ENCODE peak calls at places on chromosomes 6 and 20, in ten cellular contexts. M, Z, L, N, F, S, A, U, P and X are unnamed samples.

GRCh38 chr6:52227495-52227894 is 16.8 kb downstream of the IL17F start:
- DNase-seq in U (no peak), S (no peak), P (peak), Z (no peak), L (no peak), F (no peak), M (no peak), A (no peak), N (no peak), X (no peak)

GRCh38 chr6:45044086-45044485 is 284.0 kb upstream of the RUNX2 start:
- DNase-seq in S (no peak), N (no peak), P (no peak), F (no peak), Z (no peak), L (no peak), A (no peak), M (no peak), U (no peak), X (no peak)

GRCh38 chr20:8940311-8940710 is 128.6 kb upstream of the PLCB4 start:
- DNase-seq in M (peak), L (no peak), N (no peak), F (no peak), S (no peak), P (no peak), U (no peak), A (no peak), Z (no peak), X (no peak)

GRCh38 chr6:44229376-44230033 is 6.1 kb downstream of the SLC29A1 start:
- DNase-seq in A (peak), P (no peak), N (no peak), Z (no peak), L (no peak), S (peak), F (no peak), M (no peak), U (no peak), X (no peak)

GRCh38 chr20:5522422-5522821 is 205.7 kb upstream of the PROKR2 start:
- DNase-seq in F (no peak), P (no peak), Z (no peak), L (no peak), N (no peak), U (no peak), S (no peak), M (no peak), A (no peak), X (no peak)

GRCh38 chr6:114100421-114100820 is 129.5 kb upstream of the HDAC2 start:
- DNase-seq in M (peak), L (no peak), P (peak), U (no peak), S (no peak), N (no peak), A (no peak), Z (peak), F (no peak), X (no peak)

GRCh38 chr6:87482382-87482781 is 9.6 kb downstream of the SLC35A1 start:
- DNase-seq in Z (no peak), L (no peak), A (no peak), P (no peak), M (no peak), F (no peak), N (no peak), S (no peak), U (no peak), X (no peak)

GRCh38 chr20:48689388-48689787 is 138.4 kb downstream of the PREX1 start:
- DNase-seq in L (no peak), S (no peak), P (no peak), Z (no peak), U (no peak), A (no peak), N (no peak), M (no peak), F (no peak), X (no peak)

GRCh38 chr6:170028629-170029345 is 262.1 kb downstream of the DLL1 start:
- DNase-seq in M (no peak), L (no peak), U (peak), N (no peak), A (no peak), Z (no peak), S (no peak), F (no peak), P (no peak), X (peak)

GRCh38 chr6:17331238-17331637 is 50.1 kb downstream of the RBM24 start:
- DNase-seq in P (no peak), L (no peak), A (no peak), F (no peak), U (no peak), Z (no peak), M (no peak), S (no peak), N (no peak), X (no peak)

GRCh38 chr20:49259284-49259683 is 18.6 kb downstream of the ZNFX1 start:
- DNase-seq in Z (no peak), P (no peak), M (no peak), F (no peak), A (no peak), L (no peak), N (no peak), U (no peak), S (no peak), X (no peak)

GRCh38 chr6:29653452-29654038 is 3.3 kb upstream of the MOG start:
- DNase-seq in L (peak), M (peak), U (no peak), P (peak), F (peak), N (peak), Z (peak), S (peak), A (no peak), X (no peak)

GRCh38 chr6:89251170-89251569 is 34.0 kb upstream of the GABRR1 start:
- DNase-seq in F (no peak), M (no peak), L (peak), A (no peak), P (no peak), Z (no peak), U (no peak), N (no peak), S (no peak), X (no peak)

GRCh38 chr6:149212202-149212601 is 105.3 kb upstream of the TAB2 start:
- DNase-seq in U (no peak), S (no peak), M (peak), Z (no peak), P (peak), L (no peak), N (no peak), A (no peak), F (no peak), X (no peak)

GRCh38 chr6:31775184-31775583 is 1.9 kb downstream of the VWA7 start:
- DNase-seq in F (no peak), S (no peak), U (no peak), M (no peak), N (no peak), P (no peak), A (no peak), Z (no peak), L (no peak), X (no peak)

GRCh38 chr6:125066964-125067363 is 86.6 kb upstream of the TPD52L1 start:
- DNase-seq in Z (no peak), U (no peak), S (no peak), L (peak), A (no peak), P (peak), N (no peak), F (peak), M (peak), X (no peak)

GRCh38 chr6:7636151-7636550 is 46.2 kb downstream of the SNRNP48 start:
- DNase-seq in L (no peak), U (no peak), S (no peak), N (no peak), F (peak), M (peak), P (no peak), Z (no peak), A (no peak), X (no peak)

GRCh38 chr20:37492945-37493344 is 28.1 kb upstream of the NNAT start:
- DNase-seq in A (no peak), M (no peak), P (no peak), U (no peak), L (no peak), Z (no peak), N (no peak), S (no peak), F (no peak), X (no peak)

GRCh38 chr20:38612921-38613320 is 11.3 kb downstream of the ARHGAP40 start:
- DNase-seq in U (no peak), N (no peak), Z (no peak), F (no peak), L (no peak), M (no peak), P (no peak), A (no peak), S (no peak), X (no peak)

GRCh38 chr6:20584100-20584731 is 50.0 kb downstream of the CDKAL1 start:
- DNase-seq in M (no peak), Z (no peak), A (no peak), U (no peak), N (no peak), L (no peak), F (no peak), S (no peak), P (no peak), X (no peak)

GRCh38 chr6:90383212-90383611 is 86.6 kb upstream of the BACH2 start:
- DNase-seq in M (no peak), L (no peak), F (no peak), Z (no peak), U (no peak), N (no peak), S (no peak), P (no peak), A (no peak), X (no peak)
- H3K27ac ChIP-seq in M (no peak), L (no peak), F (no peak), Z (no peak), U (no peak), N (no peak), S (no peak), P (no peak), A (no peak), X (no peak)

GRCh38 chr20:14848806-14849205 is 511.4 kb upstream of the FLRT3 start:
- DNase-seq in N (no peak), Z (no peak), M (peak), P (no peak), F (peak), A (no peak), S (no peak), L (no peak), U (no peak), X (no peak)

DNA sequence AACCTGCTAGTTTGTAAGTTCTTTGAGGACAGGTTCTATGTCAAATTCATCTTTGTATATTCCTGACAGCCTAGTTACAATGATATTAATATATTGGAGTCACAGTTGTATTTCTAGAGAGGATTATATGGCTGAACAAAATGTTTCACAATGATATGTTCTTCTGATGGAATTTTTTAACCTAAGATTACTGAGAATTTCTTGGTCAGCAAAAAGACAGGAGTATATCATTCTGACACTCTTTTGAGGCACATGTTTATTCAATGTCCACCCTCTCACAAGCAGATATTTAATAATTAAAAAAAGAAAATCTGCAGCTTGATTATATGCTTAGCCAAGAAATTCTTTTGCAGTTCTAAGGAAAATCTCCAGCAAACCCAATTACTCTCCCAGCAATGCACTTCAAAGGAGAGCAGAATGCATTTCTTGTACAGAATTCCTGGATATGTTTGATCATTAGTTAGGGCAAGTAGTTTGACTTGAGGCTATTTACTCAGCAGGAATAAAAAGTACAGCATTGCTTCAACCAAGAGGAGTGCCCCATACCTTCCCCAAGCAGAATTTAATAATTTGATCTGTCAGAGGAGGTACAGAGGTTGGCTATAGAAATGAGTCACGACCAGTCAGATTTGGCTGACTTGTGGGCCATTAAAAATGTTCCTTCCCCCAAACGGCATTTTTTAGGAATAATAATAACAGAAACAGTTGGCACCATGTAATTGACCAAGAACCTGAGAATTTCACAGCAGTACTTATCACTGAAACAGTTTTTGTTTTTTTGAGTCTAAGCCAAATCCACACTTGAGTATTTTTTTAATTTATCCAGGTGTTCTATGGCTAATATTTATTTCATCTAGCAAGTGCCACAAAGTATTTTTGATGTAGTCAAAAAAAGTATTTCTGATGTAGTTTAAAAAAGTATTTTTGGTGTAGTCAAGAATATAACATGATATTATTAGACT is 508.1 kb upstream of the FLRT3 start:
- DNase-seq in U (no peak), N (no peak), P (no peak), M (no peak), S (no peak), L (peak), Z (no peak), A (no peak), F (no peak), X (no peak)
- H3K27ac ChIP-seq in U (no peak), N (no peak), P (no peak), M (no peak), S (no peak), L (peak), Z (no peak), A (no peak), F (no peak), X (no peak)

DNA sequence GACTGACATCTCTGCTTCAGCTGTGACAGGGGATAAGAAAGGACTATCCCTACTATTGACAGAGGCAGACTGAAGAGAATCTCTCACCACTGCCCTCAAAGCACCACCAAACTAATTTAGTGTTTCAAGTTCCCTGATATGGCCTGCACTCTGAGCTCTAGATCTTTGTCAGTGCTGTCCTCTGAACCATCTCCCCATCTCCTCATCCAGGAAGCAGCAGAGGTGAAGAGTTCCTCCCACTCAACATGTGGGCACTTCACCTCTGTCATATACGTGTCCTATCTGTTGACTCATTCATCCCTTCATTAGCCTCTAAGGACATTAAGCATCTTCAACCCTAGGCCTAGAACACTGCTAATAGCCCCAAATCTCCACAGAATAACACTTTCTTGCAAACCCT is 14.1 kb downstream of the FAM210B start:
- DNase-seq in Z (no peak), P (no peak), U (no peak), S (no peak), F (no peak), M (no peak), A (no peak), L (no peak), N (no peak), X (no peak)
- H3K27ac ChIP-seq in Z (no peak), P (no peak), U (no peak), S (no peak), F (no peak), M (no peak), A (no peak), L (no peak), N (no peak), X (no peak)

DNA sequence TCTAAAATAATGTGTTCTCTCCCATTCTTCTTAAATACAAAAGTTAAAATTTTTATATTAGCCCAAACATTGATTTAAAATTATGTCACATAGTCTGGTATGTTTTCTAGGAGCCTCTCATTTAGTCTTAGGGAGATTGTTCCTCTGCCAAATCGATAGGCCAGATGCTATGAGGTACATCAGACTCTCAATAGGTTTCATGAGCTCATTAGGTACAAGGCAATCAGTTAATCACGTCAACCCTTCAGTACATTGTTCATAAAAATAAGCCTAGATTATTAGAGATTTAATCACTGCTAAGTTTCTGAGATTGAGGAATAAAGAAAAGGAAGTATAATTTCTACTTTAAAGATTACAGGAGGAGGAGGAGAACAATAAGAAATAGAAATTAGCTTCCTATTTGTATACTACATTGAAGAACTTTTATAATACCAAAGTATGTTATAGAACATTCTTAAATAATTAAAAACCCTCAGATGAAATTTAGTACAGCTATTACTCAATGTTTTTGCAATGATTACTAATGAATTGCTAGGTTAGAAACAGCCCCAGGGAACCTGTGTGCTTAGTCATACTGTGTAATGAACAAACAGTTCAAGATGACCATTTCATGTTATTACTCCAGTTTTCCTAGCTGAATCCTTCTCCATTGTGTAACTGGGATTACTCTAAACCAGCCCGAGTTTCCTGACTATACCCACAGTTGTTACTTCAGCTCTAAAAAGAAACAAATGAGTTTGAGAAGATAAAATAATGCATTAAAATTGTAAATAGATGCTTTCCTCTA is 117.0 kb downstream of the BMP5 start:
- DNase-seq in A (no peak), L (peak), U (no peak), P (peak), F (peak), Z (peak), S (no peak), M (peak), N (no peak), X (no peak)
- H3K27ac ChIP-seq in A (no peak), L (peak), U (no peak), P (peak), F (no peak), Z (no peak), S (no peak), M (no peak), N (no peak), X (no peak)

GRCh38 chr6:133992992-133993682 is 40.1 kb downstream of the TBPL1 start:
- DNase-seq in P (peak), U (no peak), A (no peak), S (no peak), M (no peak), Z (no peak), N (no peak), L (no peak), F (no peak), X (no peak)
- H3K27ac ChIP-seq in P (peak), U (peak), A (peak), S (no peak), M (no peak), Z (no peak), N (no peak), L (no peak), F (no peak), X (no peak)

DNA sequence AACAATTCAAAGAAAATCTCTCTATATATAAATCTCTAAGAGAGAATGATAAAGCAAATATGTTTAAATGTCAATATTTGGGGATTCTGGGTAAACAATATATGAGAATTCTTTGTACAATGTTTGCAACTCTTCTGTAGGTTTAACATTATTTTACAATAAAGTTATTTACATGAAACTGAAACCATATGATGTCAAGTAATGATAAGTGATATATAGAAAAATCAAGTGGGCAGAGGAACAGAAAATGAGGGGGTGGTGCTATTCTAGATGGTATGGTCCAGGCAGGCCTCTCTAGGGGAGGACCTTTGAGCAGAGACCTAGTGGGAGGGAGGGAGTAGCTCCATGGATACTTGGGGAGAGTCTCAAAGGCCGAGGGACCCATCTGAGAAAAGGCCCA is 16.4 kb upstream of the SCRT2 start:
- DNase-seq in A (no peak), P (no peak), F (no peak), L (no peak), N (no peak), S (no peak), U (no peak), M (no peak), Z (no peak), X (no peak)
- H3K27ac ChIP-seq in A (no peak), P (no peak), F (no peak), L (no peak), N (no peak), S (no peak), U (no peak), M (no peak), Z (no peak), X (no peak)

GRCh38 chr20:10635476-10636208 is 38.2 kb downstream of the JAG1 start:
- DNase-seq in A (no peak), U (no peak), L (peak), N (no peak), S (no peak), P (no peak), Z (no peak), M (no peak), F (no peak), X (no peak)

GRCh38 chr20:10633708-10634107 is 40.1 kb downstream of the JAG1 start:
- DNase-seq in U (no peak), N (no peak), P (no peak), M (no peak), L (no peak), F (no peak), A (no peak), Z (no peak), S (no peak), X (no peak)

GRCh38 chr20:10634190-10634589 is 39.6 kb downstream of the JAG1 start:
- DNase-seq in U (no peak), P (no peak), N (no peak), M (no peak), A (no peak), L (no peak), S (no peak), F (no peak), Z (no peak), X (no peak)

GRCh38 chr20:10636326-10636818 is 37.4 kb downstream of the JAG1 start:
- DNase-seq in Z (peak), L (peak), P (peak), N (no peak), S (peak), M (peak), U (peak), A (no peak), F (peak), X (no peak)

GRCh38 chr20:10634683-10635411 is 39.0 kb downstream of the JAG1 start:
- DNase-seq in F (no peak), M (peak), N (no peak), L (no peak), S (no peak), U (peak), Z (peak), P (peak), A (no peak), X (no peak)
- H3K27ac ChIP-seq in F (peak), M (no peak), N (no peak), L (no peak), S (peak), U (peak), Z (peak), P (peak), A (peak), X (peak)

DNA sequence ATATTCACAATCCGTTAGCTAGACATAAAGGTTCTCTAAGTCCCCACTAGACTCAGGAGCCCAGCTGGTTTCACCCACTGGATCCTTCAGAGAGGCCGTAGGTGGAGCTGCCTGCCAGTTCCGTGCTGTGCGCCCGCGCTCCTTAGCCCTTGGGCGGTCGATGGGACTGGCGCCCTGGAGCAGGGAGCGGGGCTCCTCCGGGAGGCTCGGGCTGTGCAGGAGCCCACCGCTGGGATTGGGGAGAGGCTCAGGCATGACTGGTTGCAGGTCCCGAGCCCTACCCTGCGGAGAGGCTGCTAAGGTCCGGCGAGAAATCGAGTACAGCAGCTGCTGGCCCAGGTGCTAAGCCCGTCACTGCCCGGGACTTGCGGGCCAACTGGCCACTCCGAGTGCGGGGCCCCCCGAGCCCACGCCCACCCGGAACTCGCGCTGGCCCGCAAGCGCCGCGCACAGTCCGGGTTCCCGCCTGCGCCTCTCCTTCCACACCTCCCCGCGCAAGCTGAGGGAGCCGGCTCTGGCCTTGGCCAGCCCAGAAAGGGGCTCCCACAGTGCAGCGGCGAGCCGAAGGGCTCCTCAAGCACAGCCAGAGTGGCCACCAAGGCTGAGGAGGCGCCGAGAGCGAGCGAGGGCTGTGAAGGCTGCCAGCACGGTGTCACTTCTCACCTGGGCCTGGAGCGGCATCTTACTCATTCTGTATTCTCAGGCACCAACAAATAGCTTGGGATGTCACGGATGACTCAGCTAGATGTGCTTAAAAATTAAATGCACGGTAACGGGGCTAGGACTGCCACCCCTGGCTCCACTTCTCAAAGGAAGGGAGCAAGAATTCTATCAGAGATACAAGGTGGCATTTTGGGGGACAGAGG is 44.1 kb downstream of the IRF4 start:
- DNase-seq in P (no peak), M (no peak), N (peak), L (no peak), A (no peak), S (no peak), F (peak), Z (no peak), U (no peak), X (no peak)
- H3K27ac ChIP-seq in P (no peak), M (no peak), N (no peak), L (no peak), A (no peak), S (no peak), F (peak), Z (no peak), U (no peak), X (no peak)